ENCODE peak calls at places on chromosomes 13 and 19, in seven cellular contexts. One of them, this sample, is unnamed.

GRCh38 chr13:31814523-31814922 is 75.2 kb downstream of the RXFP2 start:
- DNase-seq in body of pancreas: no peak
- DNase-seq in IMR-90: no peak
- DNase-seq in heart left ventricle: no peak
- DNase-seq in uterus: no peak
- DNase-seq in thyroid gland: no peak
- DNase-seq in H1: no peak
- DNase-seq in this sample: no peak

GRCh38 chr13:98766716-98767115 is 14.2 kb upstream of the SLC15A1 start:
- DNase-seq in body of pancreas: no peak
- DNase-seq in IMR-90: peak; percentile 5
- DNase-seq in heart left ventricle: no peak
- DNase-seq in uterus: no peak
- DNase-seq in thyroid gland: no peak
- DNase-seq in H1: no peak
- DNase-seq in this sample: no peak

GRCh38 chr19:21588202-21588601 is 82.8 kb downstream of the ZNF429 start:
- DNase-seq in body of pancreas: peak; percentile 48
- DNase-seq in IMR-90: no peak
- DNase-seq in heart left ventricle: no peak
- DNase-seq in uterus: no peak
- DNase-seq in thyroid gland: no peak
- DNase-seq in H1: no peak
- DNase-seq in this sample: no peak

GRCh38 chr19:604355-604754 is 14.7 kb downstream of the HCN2 start:
- DNase-seq in body of pancreas: no peak
- DNase-seq in IMR-90: no peak
- DNase-seq in heart left ventricle: no peak
- DNase-seq in uterus: no peak
- DNase-seq in thyroid gland: no peak
- DNase-seq in H1: no peak
- DNase-seq in this sample: no peak

GRCh38 chr13:61410669-61411297 is 4.9 kb downstream of the PCDH20 start:
- DNase-seq in body of pancreas: no peak
- DNase-seq in IMR-90: peak; percentile 8
- DNase-seq in heart left ventricle: no peak
- DNase-seq in uterus: no peak
- DNase-seq in thyroid gland: no peak
- DNase-seq in H1: no peak
- DNase-seq in this sample: no peak

GRCh38 chr13:21079761-21080730 is 18.7 kb upstream of the LATS2 start:
- DNase-seq in body of pancreas: peak; percentile 31
- DNase-seq in IMR-90: peak; percentile 93
- DNase-seq in heart left ventricle: peak; percentile 33
- DNase-seq in uterus: no peak
- DNase-seq in thyroid gland: peak; percentile 9
- DNase-seq in H1: no peak
- DNase-seq in this sample: no peak

GRCh38 chr13:40982772-40983171 is 36.3 kb downstream of the ELF1 start:
- DNase-seq in body of pancreas: no peak
- DNase-seq in IMR-90: peak; percentile 52
- DNase-seq in heart left ventricle: peak; percentile 73
- DNase-seq in uterus: peak; percentile 43
- DNase-seq in thyroid gland: peak; percentile 50
- DNase-seq in H1: no peak
- DNase-seq in this sample: no peak

GRCh38 chr19:45262570-45262969 is 11.5 kb downstream of the MARK4 start:
- DNase-seq in body of pancreas: no peak
- DNase-seq in IMR-90: no peak
- DNase-seq in heart left ventricle: no peak
- DNase-seq in uterus: no peak
- DNase-seq in thyroid gland: no peak
- DNase-seq in H1: no peak
- DNase-seq in this sample: no peak

GRCh38 chr13:52011690-52012511 is at the start of gene ALG11:
- DNase-seq in body of pancreas: peak; percentile 100
- DNase-seq in IMR-90: peak; percentile 97
- DNase-seq in heart left ventricle: peak; percentile 99
- DNase-seq in uterus: peak; percentile 99
- DNase-seq in thyroid gland: peak; percentile 100
- DNase-seq in H1: peak; percentile 97
- DNase-seq in this sample: peak; percentile 98

GRCh38 chr13:108176685-108177274 is 38.6 kb downstream of the LIG4 start:
- DNase-seq in body of pancreas: peak; percentile 45
- DNase-seq in IMR-90: peak; percentile 22
- DNase-seq in heart left ventricle: no peak
- DNase-seq in uterus: no peak
- DNase-seq in thyroid gland: peak; percentile 23
- DNase-seq in H1: no peak
- DNase-seq in this sample: no peak

GRCh38 chr13:30408319-30409101 is 13.8 kb upstream of the UBE2L5 start:
- DNase-seq in body of pancreas: peak; percentile 97
- DNase-seq in IMR-90: peak; percentile 79
- DNase-seq in heart left ventricle: peak; percentile 92
- DNase-seq in uterus: peak; percentile 95
- DNase-seq in thyroid gland: peak; percentile 95
- DNase-seq in H1: peak; percentile 92
- DNase-seq in this sample: peak; percentile 97

GRCh38 chr19:5090780-5091575 is 122.1 kb downstream of the KDM4B start:
- DNase-seq in body of pancreas: no peak
- DNase-seq in IMR-90: peak; percentile 15
- DNase-seq in heart left ventricle: peak; percentile 56
- DNase-seq in uterus: peak; percentile 40
- DNase-seq in thyroid gland: peak; percentile 80
- DNase-seq in H1: no peak
- DNase-seq in this sample: no peak

GRCh38 chr13:95553614-95554385 is 1.3 kb downstream of the CLDN10 start:
- DNase-seq in body of pancreas: peak; percentile 73
- DNase-seq in IMR-90: no peak
- DNase-seq in heart left ventricle: no peak
- DNase-seq in uterus: no peak
- DNase-seq in thyroid gland: no peak
- DNase-seq in H1: no peak
- DNase-seq in this sample: no peak

GRCh38 chr13:100508996-100509395 is 79.6 kb downstream of the GGACT start:
- DNase-seq in body of pancreas: no peak
- DNase-seq in IMR-90: no peak
- DNase-seq in heart left ventricle: no peak
- DNase-seq in uterus: no peak
- DNase-seq in thyroid gland: no peak
- DNase-seq in H1: no peak
- DNase-seq in this sample: no peak

GRCh38 chr13:44244288-44244687 is 129.3 kb upstream of the SERP2 start:
- DNase-seq in body of pancreas: no peak
- DNase-seq in IMR-90: peak; percentile 81
- DNase-seq in heart left ventricle: no peak
- DNase-seq in uterus: no peak
- DNase-seq in thyroid gland: no peak
- DNase-seq in H1: no peak
- DNase-seq in this sample: no peak

GRCh38 chr13:71610876-71611275 is 256.1 kb downstream of the DACH1 start:
- DNase-seq in body of pancreas: no peak
- DNase-seq in IMR-90: no peak
- DNase-seq in heart left ventricle: no peak
- DNase-seq in uterus: no peak
- DNase-seq in thyroid gland: no peak
- DNase-seq in H1: no peak
- DNase-seq in this sample: no peak

GRCh38 chr19:16540948-16541347 is 1.3 kb downstream of the CHERP start:
- DNase-seq in body of pancreas: no peak
- DNase-seq in IMR-90: no peak
- DNase-seq in heart left ventricle: no peak
- DNase-seq in uterus: no peak
- DNase-seq in thyroid gland: no peak
- DNase-seq in H1: no peak
- DNase-seq in this sample: no peak
- TF ChIP-seq CTCF in body of pancreas: no peak
- TF ChIP-seq CTCF in IMR-90: no peak
- TF ChIP-seq CTCF in heart left ventricle: no peak
- TF ChIP-seq CTCF in uterus: no peak
- TF ChIP-seq CTCF in thyroid gland: no peak
- TF ChIP-seq CTCF in H1: no peak
- TF ChIP-seq CTCF in this sample: no peak

DNA sequence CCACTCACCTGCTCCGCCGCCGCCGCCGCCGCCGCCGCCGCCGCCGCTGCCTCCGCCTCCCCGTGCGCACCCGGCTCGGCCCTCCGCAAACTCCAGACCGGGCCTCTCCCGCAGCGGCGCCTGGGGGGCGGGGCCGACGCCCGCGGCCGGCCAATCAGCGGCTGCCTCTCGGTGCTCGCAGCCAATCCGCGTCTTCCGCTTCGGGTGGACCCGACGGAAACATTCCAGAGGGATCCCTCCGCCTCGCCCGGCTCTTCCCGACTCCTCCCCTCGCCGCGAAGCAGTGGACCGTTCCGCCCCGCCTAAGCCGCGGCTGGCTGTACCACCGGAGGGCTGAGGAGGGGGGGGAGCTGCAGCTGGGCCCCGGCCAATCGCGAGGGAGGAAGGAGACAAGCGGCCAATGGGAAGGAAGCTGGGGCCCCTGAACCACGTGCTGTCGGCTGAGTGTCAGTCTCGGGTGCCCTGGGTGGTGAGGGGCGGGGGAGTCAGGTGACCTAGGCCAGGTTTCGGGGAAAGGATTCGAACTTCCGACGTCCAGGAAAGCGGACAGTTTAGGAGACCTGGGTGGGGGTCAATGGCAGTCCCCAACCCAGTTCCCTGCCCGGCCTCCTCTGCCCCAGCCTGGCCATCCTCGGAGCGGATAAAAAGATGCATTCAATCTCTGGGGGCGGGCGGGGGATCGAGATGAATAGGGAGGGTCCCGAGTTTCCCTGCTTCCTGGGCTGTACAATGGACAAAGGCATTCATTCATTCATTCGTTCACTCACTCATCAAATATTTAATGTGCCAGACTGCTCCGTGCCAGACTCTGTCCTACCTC is at the start of gene GIPC1:
- DNase-seq in body of pancreas: peak; percentile 97
- DNase-seq in IMR-90: peak; percentile 99
- DNase-seq in heart left ventricle: peak; percentile 97
- DNase-seq in uterus: peak; percentile 96
- DNase-seq in thyroid gland: peak; percentile 98
- DNase-seq in H1: peak; percentile 97
- DNase-seq in this sample: peak; percentile 98
- TF ChIP-seq POLR2A in body of pancreas: peak; percentile 34
- TF ChIP-seq POLR2A in IMR-90: peak; percentile 31
- TF ChIP-seq POLR2A in heart left ventricle: no peak
- TF ChIP-seq POLR2A in uterus: peak; percentile 45
- TF ChIP-seq POLR2A in thyroid gland: peak; percentile 80
- TF ChIP-seq POLR2A in H1: no peak
- TF ChIP-seq POLR2A in this sample: peak; percentile 51

GRCh38 chr19:38839816-38840582 is 8.4 kb upstream of the ECH1 start:
- DNase-seq in body of pancreas: no peak
- DNase-seq in IMR-90: peak; percentile 40
- DNase-seq in heart left ventricle: no peak
- DNase-seq in uterus: no peak
- DNase-seq in thyroid gland: no peak
- DNase-seq in H1: no peak
- DNase-seq in this sample: no peak

GRCh38 chr19:38842439-38843174 is 7.2 kb downstream of the HNRNPL start:
- DNase-seq in body of pancreas: no peak
- DNase-seq in IMR-90: no peak
- DNase-seq in heart left ventricle: no peak
- DNase-seq in uterus: no peak
- DNase-seq in thyroid gland: no peak
- DNase-seq in H1: no peak
- DNase-seq in this sample: no peak

GRCh38 chr19:38840583-38840968 is 9.0 kb upstream of the ECH1 start:
- DNase-seq in body of pancreas: no peak
- DNase-seq in IMR-90: no peak
- DNase-seq in heart left ventricle: no peak
- DNase-seq in uterus: no peak
- DNase-seq in thyroid gland: no peak
- DNase-seq in H1: no peak
- DNase-seq in this sample: no peak

GRCh38 chr19:38841787-38842438 is 7.9 kb downstream of the HNRNPL start:
- DNase-seq in body of pancreas: no peak
- DNase-seq in IMR-90: no peak
- DNase-seq in heart left ventricle: no peak
- DNase-seq in uterus: no peak
- DNase-seq in thyroid gland: no peak
- DNase-seq in H1: no peak
- DNase-seq in this sample: no peak

GRCh38 chr19:38841180-38841766 is 8.5 kb downstream of the HNRNPL start:
- DNase-seq in body of pancreas: no peak
- DNase-seq in IMR-90: no peak
- DNase-seq in heart left ventricle: no peak
- DNase-seq in uterus: no peak
- DNase-seq in thyroid gland: no peak
- DNase-seq in H1: no peak
- DNase-seq in this sample: no peak
- TF ChIP-seq CTCF in body of pancreas: no peak
- TF ChIP-seq CTCF in IMR-90: no peak
- TF ChIP-seq CTCF in heart left ventricle: no peak
- TF ChIP-seq CTCF in uterus: no peak
- TF ChIP-seq CTCF in thyroid gland: no peak
- TF ChIP-seq CTCF in H1: no peak
- TF ChIP-seq CTCF in this sample: no peak

GRCh38 chr19:6533000-6533328 is 2.1 kb downstream of the TNFSF9 start:
- DNase-seq in body of pancreas: no peak
- DNase-seq in IMR-90: no peak
- DNase-seq in heart left ventricle: no peak
- DNase-seq in uterus: no peak
- DNase-seq in thyroid gland: no peak
- DNase-seq in H1: no peak
- DNase-seq in this sample: no peak

GRCh38 chr19:6533746-6534418 is 3.1 kb downstream of the TNFSF9 start:
- DNase-seq in body of pancreas: no peak
- DNase-seq in IMR-90: no peak
- DNase-seq in heart left ventricle: no peak
- DNase-seq in uterus: no peak
- DNase-seq in thyroid gland: no peak
- DNase-seq in H1: no peak
- DNase-seq in this sample: no peak

GRCh38 chr19:6535558-6536137 is 4.8 kb downstream of the TNFSF9 start:
- DNase-seq in body of pancreas: no peak
- DNase-seq in IMR-90: no peak
- DNase-seq in heart left ventricle: no peak
- DNase-seq in uterus: no peak
- DNase-seq in thyroid gland: no peak
- DNase-seq in H1: no peak
- DNase-seq in this sample: no peak

GRCh38 chr19:6534451-6535093 is 3.7 kb downstream of the TNFSF9 start:
- DNase-seq in body of pancreas: no peak
- DNase-seq in IMR-90: no peak
- DNase-seq in heart left ventricle: no peak
- DNase-seq in uterus: no peak
- DNase-seq in thyroid gland: no peak
- DNase-seq in H1: no peak
- DNase-seq in this sample: no peak

DNA sequence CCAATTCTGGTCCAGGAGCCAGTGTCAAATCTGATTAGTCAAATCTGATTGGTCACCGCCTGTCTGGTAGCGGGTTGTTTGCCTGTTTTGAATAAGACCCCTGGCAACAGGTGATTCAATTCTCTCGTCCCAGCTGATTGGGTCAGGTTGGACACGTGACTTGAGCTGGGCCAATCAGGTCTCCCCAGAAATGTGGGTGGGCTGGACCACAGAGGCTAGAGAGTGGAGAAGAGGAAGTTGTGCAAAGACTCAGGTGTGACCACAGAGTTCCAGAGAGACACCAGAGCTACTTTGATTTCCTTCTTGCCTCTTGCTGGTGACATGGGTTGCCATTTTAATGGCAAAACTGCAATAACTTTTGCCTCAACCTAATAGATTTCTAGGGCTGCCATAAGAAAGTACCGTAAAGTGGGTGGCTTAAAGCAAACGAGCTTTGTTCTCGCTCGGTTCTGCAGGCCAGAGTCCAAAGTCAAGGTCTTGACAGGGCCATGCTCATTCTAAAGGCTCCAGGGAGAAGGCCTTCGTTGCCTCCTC is 5.4 kb downstream of the TNFSF9 start:
- DNase-seq in body of pancreas: no peak
- DNase-seq in IMR-90: no peak
- DNase-seq in heart left ventricle: no peak
- DNase-seq in uterus: peak; percentile 20
- DNase-seq in thyroid gland: no peak
- DNase-seq in H1: no peak
- DNase-seq in this sample: no peak
- TF ChIP-seq POLR2A in body of pancreas: no peak
- TF ChIP-seq POLR2A in IMR-90: no peak
- TF ChIP-seq POLR2A in heart left ventricle: no peak
- TF ChIP-seq POLR2A in uterus: no peak
- TF ChIP-seq POLR2A in thyroid gland: no peak
- TF ChIP-seq POLR2A in H1: no peak
- TF ChIP-seq POLR2A in this sample: no peak

This sample was measured in vagina.